ENCODE peak calls at places on chromosome 12, in five cellular contexts. V is ovary, J is tibial nerve, F is GM12878, M is body of pancreas. X is an unnamed sample.

GRCh38 chr12:113678222-113678621 is 206.6 kb upstream of the LHX5 start:
- DNase-seq in M (no peak), F (no peak), J (no peak), V (no peak), X (no peak)

GRCh38 chr12:111211910-111212757 is 156.8 kb downstream of the PHETA1 start:
- DNase-seq in J (no peak), F (no peak), M (no peak), V (no peak), X (no peak)

GRCh38 chr12:51242896-51243295 is 4.3 kb downstream of the DAZAP2 start:
- DNase-seq in J (no peak), F (no peak), M (no peak), V (no peak), X (no peak)

GRCh38 chr12:77943466-77943865 is 112.8 kb downstream of the NAV3 start:
- DNase-seq in V (no peak), J (no peak), F (no peak), M (no peak), X (no peak)

GRCh38 chr12:59452746-59453145 is 143.1 kb upstream of the SLC16A7 start:
- DNase-seq in M (no peak), V (no peak), F (no peak), J (no peak), X (no peak)

GRCh38 chr12:57888407-57889157 is 42.1 kb upstream of the CTDSP2 start:
- DNase-seq in V (peak; percentile 60), F (no peak), M (no peak), J (no peak), X (no peak)

GRCh38 chr12:71846322-71846940 is 6.9 kb downstream of the TBC1D15 start:
- DNase-seq in F (no peak), V (no peak), M (peak; percentile 13), J (no peak), X (no peak)

GRCh38 chr12:110114596-110114995 is 9.6 kb upstream of the IFT81 start:
- DNase-seq in M (no peak), F (no peak), J (no peak), V (no peak), X (no peak)

GRCh38 chr12:3313655-3314305 is 177.2 kb upstream of the PRMT8 start:
- DNase-seq in F (no peak), J (no peak), V (no peak), M (no peak), X (no peak)

GRCh38 chr12:92707926-92708325 is 5.1 kb downstream of the PLEKHG7 start:
- DNase-seq in M (no peak), F (no peak), J (no peak), V (no peak), X (no peak)

GRCh38 chr12:19846561-19846960 is 407.3 kb downstream of the AEBP2 start:
- DNase-seq in M (no peak), F (no peak), J (no peak), V (no peak), X (no peak)

GRCh38 chr12:119341988-119342387 is 7.5 kb downstream of the CCDC60 start:
- DNase-seq in M (no peak), V (no peak), J (no peak), F (no peak), X (no peak)

GRCh38 chr12:52141306-52141705 is 50.5 kb downstream of the KRT80 start:
- DNase-seq in V (no peak), J (no peak), F (no peak), M (no peak), X (no peak)

GRCh38 chr12:17971850-17972249 is 118.1 kb downstream of the RERGL start:
- DNase-seq in F (no peak), M (no peak), V (no peak), J (no peak), X (no peak)

GRCh38 chr12:84585996-84586395 is 326.6 kb downstream of the SLC6A15 start:
- DNase-seq in M (no peak), J (no peak), V (no peak), F (no peak), X (no peak)

GRCh38 chr12:113088971-113089756 is 32.6 kb downstream of the DTX1 start:
- DNase-seq in V (no peak), F (peak; percentile 64), J (no peak), M (no peak), X (no peak)

DNA sequence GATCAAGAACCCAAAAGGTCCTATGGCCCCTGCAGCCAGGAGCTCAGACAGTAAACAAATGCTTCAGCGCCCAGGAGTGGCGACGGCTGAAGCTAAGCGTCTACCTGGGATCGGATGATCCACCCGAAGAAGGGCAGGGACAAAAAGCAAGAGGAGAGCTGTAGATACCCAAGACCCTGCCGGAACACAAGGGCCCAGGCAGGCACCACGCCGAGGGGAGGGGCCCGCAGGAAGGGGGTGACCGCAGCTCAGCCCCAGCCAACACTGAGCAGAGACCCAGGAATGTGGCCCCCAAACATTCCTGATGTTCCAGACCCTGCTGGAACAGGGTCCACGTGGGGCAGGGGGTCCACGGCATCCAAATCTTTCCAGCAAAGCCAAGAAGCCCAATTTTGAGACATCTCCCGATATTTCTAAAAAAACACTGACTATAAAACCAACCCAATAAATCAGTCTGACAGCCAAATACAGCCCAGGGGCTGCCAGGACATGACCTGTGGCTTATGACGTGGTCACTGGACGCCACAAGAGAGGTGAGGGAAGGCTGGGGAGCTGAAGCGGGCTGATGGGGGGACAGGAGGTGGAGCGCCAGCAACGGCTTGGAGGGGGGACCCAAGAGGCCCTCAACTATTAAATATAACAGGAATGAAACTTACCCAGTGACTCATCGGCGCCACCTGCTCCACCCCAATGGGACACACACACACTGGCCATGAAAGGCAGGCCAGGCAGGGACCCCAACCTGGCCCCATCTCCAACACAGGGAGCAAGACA is 58.9 kb downstream of the NCOR2 start:
- DNase-seq in F (no peak), J (peak; percentile 59), M (no peak), V (no peak), X (no peak)
- H3K4me1 ChIP-seq in F (peaks cover 11% of the 10 kb centered on the region), J (peaks cover 78% of the 10 kb centered on the region), M (peaks cover 85% of the 10 kb centered on the region), V (peaks cover 50% of the 10 kb centered on the region), X (peaks cover 97% of the 10 kb centered on the region)

DNA sequence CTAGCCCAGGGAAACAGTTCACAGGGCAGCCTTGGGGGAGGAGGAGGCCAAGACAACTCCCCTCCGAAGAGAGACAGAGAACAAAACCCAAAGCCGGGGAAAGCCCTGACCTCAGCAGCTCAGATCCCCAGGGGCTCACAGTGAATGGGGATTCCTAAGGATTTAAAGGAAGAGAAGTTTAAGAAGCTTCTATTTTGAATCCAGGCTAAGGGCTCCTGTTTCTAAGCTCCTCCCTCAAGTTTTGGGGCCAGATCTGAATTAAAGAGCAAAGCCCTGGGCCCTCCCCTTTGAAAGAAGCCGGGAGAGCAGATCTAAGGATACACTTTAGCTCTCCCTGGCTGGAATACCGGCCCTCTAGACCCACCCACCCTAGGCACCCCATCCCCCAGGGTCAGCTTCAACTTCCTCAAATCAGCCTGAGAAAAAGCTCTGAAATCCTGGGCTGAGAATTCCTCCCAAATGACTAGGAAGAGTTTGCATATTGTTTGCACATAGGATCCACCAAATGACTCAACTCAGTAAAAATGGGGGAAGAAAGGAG is 3.9 kb downstream of the KDM2B start:
- DNase-seq in J (no peak), V (no peak), M (no peak), F (no peak), X (no peak)
- TF ChIP-seq POLR2A in J (no peak), V (no peak), M (no peak), F (no peak), X (no peak)

GRCh38 chr12:31727197-31727596 is 1.6 kb downstream of the AMN1 start:
- DNase-seq in M (no peak), F (no peak), V (no peak), J (no peak), X (no peak)

GRCh38 chr12:31726575-31726974 is 2.2 kb downstream of the AMN1 start:
- DNase-seq in F (no peak), M (no peak), V (no peak), J (no peak), X (no peak)

GRCh38 chr12:31724597-31724996 is 4.2 kb downstream of the AMN1 start:
- DNase-seq in F (no peak), J (no peak), V (no peak), M (no peak), X (no peak)

GRCh38 chr12:31728289-31728916 is 418 bp downstream of the AMN1 start:
- DNase-seq in F (no peak), M (peak; percentile 52), J (no peak), V (no peak), X (no peak)

DNA sequence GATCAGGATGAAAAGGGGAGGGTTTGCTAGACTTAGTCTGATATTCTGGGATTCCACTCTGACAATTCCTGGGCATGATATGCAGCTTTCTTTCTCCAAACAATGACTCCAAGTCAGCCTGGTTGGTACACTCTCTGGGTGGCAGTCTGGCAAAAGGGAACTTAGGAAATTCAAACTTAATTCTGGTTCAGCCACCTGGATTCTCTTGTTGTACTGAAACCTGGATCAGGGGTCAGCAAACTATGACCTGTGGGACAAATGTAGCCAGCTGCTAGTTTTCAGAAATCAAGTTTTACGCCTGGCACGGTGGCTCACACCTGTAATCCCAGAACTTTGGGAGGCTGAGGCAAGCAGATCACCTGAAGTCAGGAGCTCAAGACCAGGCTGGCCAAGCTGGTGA is 6.2 kb downstream of the AMN1 start:
- DNase-seq in F (no peak), M (no peak), V (no peak), J (no peak), X (no peak)
- H3K4me1 ChIP-seq in F (peaks cover 22% of the 10 kb centered on the region), M (peaks cover under 1% of the 10 kb centered on the region), V (no peaks in the 10 kb centered on the region), J (peaks cover under 1% of the 10 kb centered on the region), X (peaks cover under 1% of the 10 kb centered on the region)

DNA sequence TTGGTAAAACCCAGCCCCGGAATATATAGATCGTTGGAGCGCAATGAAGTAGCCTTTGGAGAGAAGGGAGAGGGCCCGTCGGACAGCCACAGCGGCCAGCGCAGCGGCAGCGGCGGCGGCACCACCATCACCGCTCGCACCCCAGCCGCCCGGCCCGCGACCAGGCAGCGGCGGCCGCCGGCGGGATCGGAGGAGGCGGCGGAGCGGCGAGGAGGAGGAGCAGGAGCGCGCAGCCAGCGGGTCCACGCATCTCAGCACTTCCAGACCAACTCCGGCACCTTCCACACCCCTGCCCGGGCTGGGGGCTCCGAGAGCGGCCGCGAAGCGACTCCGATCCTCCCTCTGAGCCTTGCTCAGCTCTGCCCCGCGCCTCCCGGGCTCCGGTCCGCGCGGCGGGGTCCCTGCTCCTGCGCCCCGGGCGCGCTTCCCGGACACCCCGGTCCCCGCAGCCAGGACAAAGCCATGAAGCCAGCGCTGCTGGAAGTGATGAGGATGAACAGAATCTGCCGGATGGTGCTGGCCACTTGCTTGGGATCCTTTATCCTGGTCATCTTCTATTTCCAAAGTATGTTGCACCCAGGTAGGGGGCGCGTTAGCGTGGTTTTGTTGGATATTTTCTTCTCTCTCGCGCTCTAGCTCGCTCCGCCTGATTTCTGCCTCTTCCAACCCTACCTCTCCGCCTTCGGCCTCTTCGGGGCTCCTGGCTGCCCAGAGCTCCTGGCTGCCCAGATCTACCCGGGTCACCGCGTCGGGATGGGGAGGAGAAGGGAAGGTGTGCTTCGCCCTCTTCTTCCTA is 400 bp downstream of the CHST11 start:
- DNase-seq in F (no peak), M (peak; percentile 74), V (peak; percentile 66), J (peak; percentile 69), X (peak; percentile 86)
- TF ChIP-seq POLR2A in F (peak; percentile 82), M (peak; percentile 33), V (peak; percentile 24), J (peak; percentile 58), X (no peak)

GRCh38 chr12:120546050-120546386 is 11.9 kb downstream of the RNF10 start:
- DNase-seq in J (no peak), M (no peak), F (no peak), V (no peak), X (no peak)
- H3K4me1 ChIP-seq in J (peaks cover 6% of the 10 kb centered on the region), M (peaks cover 56% of the 10 kb centered on the region), F (no peaks in the 10 kb centered on the region), V (peaks cover 17% of the 10 kb centered on the region), X (peaks cover 32% of the 10 kb centered on the region)

X was measured in suprapubic skin.